ENCODE peak calls at places on chromosomes 5 and 9, in five cellular contexts. D is GM13977, L is AG10803, I is cardiac fibroblast, F is ascending aorta. X is an unnamed sample.

GRCh38 chr9:127767909-127768331 is 10.5 kb downstream of the SH2D3C start:
- DNase-seq in D (no peak), L (no peak), I (peak; percentile 42), F (no peak), X (peak; percentile 82)

GRCh38 chr5:172593306-172593705 is 47.8 kb upstream of the NEURL1B start:
- DNase-seq in D (no peak), L (no peak), I (no peak), F (no peak), X (no peak)

GRCh38 chr5:109945097-109945678 is 255.5 kb downstream of the MAN2A1 start:
- DNase-seq in D (no peak), L (no peak), I (no peak), F (no peak), X (no peak)

GRCh38 chr9:18362901-18363685 is 110.9 kb upstream of the ADAMTSL1 start:
- DNase-seq in D (peak; percentile 6), L (peak; percentile 81), I (peak; percentile 58), F (no peak), X (no peak)

GRCh38 chr9:104856413-104856941 is 71.5 kb downstream of the ABCA1 start:
- DNase-seq in D (no peak), L (no peak), I (no peak), F (no peak), X (no peak)

GRCh38 chr9:130074391-130075115 is 20.8 kb downstream of the GPR107 start:
- DNase-seq in D (no peak), L (no peak), I (peak; percentile 64), F (no peak), X (no peak)

GRCh38 chr9:134570726-134571325 is 70.8 kb upstream of the COL5A1 start:
- DNase-seq in D (no peak), L (no peak), I (no peak), F (peak; percentile 44), X (peak; percentile 58)

GRCh38 chr9:123326662-123327093 is 29.3 kb upstream of the CRB2 start:
- DNase-seq in D (peak; percentile 79), L (peak; percentile 13), I (no peak), F (no peak), X (no peak)

GRCh38 chr9:38079410-38080105 is 10.5 kb upstream of the SHB start:
- DNase-seq in D (no peak), L (peak; percentile 58), I (peak; percentile 54), F (peak; percentile 77), X (peak; percentile 22)

GRCh38 chr9:125427556-125427955 is 165.9 kb downstream of the GAPVD1 start:
- DNase-seq in D (no peak), L (no peak), I (no peak), F (no peak), X (no peak)

GRCh38 chr9:125426926-125427325 is 165.3 kb downstream of the GAPVD1 start:
- DNase-seq in D (no peak), L (no peak), I (no peak), F (no peak), X (no peak)

GRCh38 chr9:125428515-125429467 is 167.2 kb downstream of the GAPVD1 start:
- DNase-seq in D (no peak), L (peak; percentile 25), I (no peak), F (no peak), X (no peak)

GRCh38 chr9:125429476-125430160 is 168.0 kb downstream of the GAPVD1 start:
- DNase-seq in D (no peak), L (no peak), I (no peak), F (no peak), X (no peak)

GRCh38 chr9:125428060-125428481 is 166.4 kb downstream of the GAPVD1 start:
- DNase-seq in D (peak; percentile 75), L (no peak), I (peak; percentile 17), F (no peak), X (no peak)
- TF ChIP-seq CTCF in D (peak; percentile 73), L (peak; percentile 42), I (peak; percentile 49), F (peak; percentile 5), X (peak; percentile 59)

GRCh38 chr5:84450617-84451414 is 66.1 kb upstream of the EDIL3 start:
- DNase-seq in D (no peak), L (peak; percentile 4), I (peak; percentile 41), F (no peak), X (no peak)
- TF ChIP-seq CTCF in D (no peak), L (peak; percentile 52), I (peak; percentile 40), F (peak; percentile 49), X (peak; percentile 64)

GRCh38 chr5:136802382-136802781 is 437.0 kb upstream of the TRPC7 start:
- DNase-seq in D (no peak), L (peak; percentile 43), I (peak; percentile 60), F (no peak), X (no peak)
- TF ChIP-seq CTCF in D (peak; percentile 19), L (peak; percentile 59), I (no peak), F (peak; percentile 28), X (peak; percentile 61)

GRCh38 chr5:72848474-72849428 is 32.3 kb downstream of the TNPO1 start:
- DNase-seq in D (peak; percentile 69), L (no peak), I (peak; percentile 50), F (peak; percentile 75), X (peak; percentile 79)
- TF ChIP-seq CTCF in D (peak; percentile 18), L (no peak), I (no peak), F (no peak), X (no peak)

GRCh38 chr9:536597-537511 is 304.6 kb upstream of the DMRT1 start:
- DNase-seq in D (no peak), L (no peak), I (no peak), F (no peak), X (no peak)
- TF ChIP-seq CTCF in D (no peak), L (no peak), I (no peak), F (no peak), X (no peak)

GRCh38 chr9:34139477-34140146 is 13.1 kb upstream of the DCAF12 start:
- DNase-seq in D (no peak), L (peak; percentile 89), I (peak; percentile 98), F (peak; percentile 83), X (no peak)
- TF ChIP-seq CTCF in D (peak; percentile 26), L (peak; percentile 49), I (peak; percentile 42), F (peak; percentile 46), X (no peak)

GRCh38 chr5:16437974-16438373 is 27.6 kb downstream of the ZNF622 start:
- DNase-seq in D (no peak), L (peak; percentile 6), I (peak; percentile 16), F (no peak), X (no peak)
- TF ChIP-seq CTCF in D (no peak), L (peak; percentile 27), I (peak; percentile 14), F (no peak), X (peak; percentile 18)

GRCh38 chr5:121158433-121158832 is 693.2 kb upstream of the FTMT start:
- DNase-seq in D (no peak), L (no peak), I (no peak), F (no peak), X (no peak)
- TF ChIP-seq CTCF in D (no peak), L (no peak), I (no peak), F (no peak), X (no peak)

X was measured in type B pancreatic cell.